ENCODE peak calls at places on chromosome 13, in ten cellular contexts. O is hypothalamus; M is HS-5; B is activated effector memory CD4-positive, alpha-beta T cell treated with Interleukin-2 at 50 U/mL for 16 hours; Y is activated CD4-positive, alpha-beta T cell treated with anti-CD3 and anti-CD28 coated beads for 48 hours; X is HT-29; A is fibroblast of villous mesenchyme; S is AG04450; L is GF-D8; E is tibial nerve. V is an unnamed sample.

GRCh38 chr13:34847751-34848150 is 94.3 kb upstream of the NBEA start:
- DNase-seq in O (no peak), M (no peak), B (no peak), Y (no peak), X (peak), A (no peak), S (no peak), L (no peak), E (no peak), V (no peak)

GRCh38 chr13:46116653-46117502 is 12.0 kb upstream of the CPB2 start:
- DNase-seq in O (no peak), M (no peak), B (no peak), Y (no peak), X (no peak), A (no peak), S (no peak), L (no peak), E (no peak), V (no peak)

GRCh38 chr13:19927117-19927734 is 31.3 kb upstream of the ZMYM2 start:
- DNase-seq in O (no peak), M (no peak), B (no peak), Y (no peak), X (peak), A (peak), S (no peak), L (no peak), E (peak), V (no peak)

GRCh38 chr13:99086149-99086868 is 108.4 kb upstream of the DOCK9 start:
- DNase-seq in O (peak), M (no peak), B (peak), Y (peak), X (peak), A (peak), S (no peak), L (no peak), E (peak), V (no peak)

GRCh38 chr13:36382030-36382429 is 35.8 kb upstream of the SPART start:
- DNase-seq in O (no peak), M (no peak), B (no peak), Y (no peak), X (no peak), A (no peak), S (no peak), L (no peak), E (no peak), V (no peak)

GRCh38 chr13:44758595-44759221 is 182.6 kb upstream of the TSC22D1 start:
- DNase-seq in O (no peak), M (peak), B (no peak), Y (peak), X (peak), A (peak), S (peak), L (no peak), E (no peak), V (no peak)

GRCh38 chr13:30126903-30127428 is 180.4 kb downstream of the KATNAL1 start:
- DNase-seq in O (no peak), M (no peak), B (no peak), Y (no peak), X (no peak), A (peak), S (no peak), L (no peak), E (no peak), V (no peak)

GRCh38 chr13:57634829-57635165 is 3.3 kb downstream of the PCDH17 start:
- DNase-seq in O (peak), M (no peak), B (no peak), Y (no peak), X (no peak), A (no peak), S (no peak), L (no peak), E (no peak), V (no peak)

GRCh38 chr13:88601949-88602348 is 930.8 kb downstream of the SLITRK5 start:
- DNase-seq in O (no peak), M (no peak), B (no peak), Y (no peak), X (no peak), A (no peak), S (no peak), L (no peak), E (no peak), V (no peak)

GRCh38 chr13:40456397-40456958 is 210.0 kb downstream of the FOXO1 start:
- DNase-seq in O (no peak), M (no peak), B (no peak), Y (no peak), X (no peak), A (no peak), S (no peak), L (no peak), E (no peak), V (no peak)

GRCh38 chr13:107866007-107866665 is 349.2 kb downstream of the LIG4 start:
- DNase-seq in O (peak), M (no peak), B (no peak), Y (peak), X (no peak), A (peak), S (no peak), L (no peak), E (no peak), V (no peak)

GRCh38 chr13:86464193-86464592 is 665.0 kb upstream of the SLITRK6 start:
- DNase-seq in O (no peak), M (no peak), B (no peak), Y (no peak), X (peak), A (no peak), S (no peak), L (no peak), E (no peak), V (no peak)

GRCh38 chr13:75959861-75960481 is 323.8 kb downstream of the LMO7 start:
- DNase-seq in O (no peak), M (no peak), B (no peak), Y (no peak), X (no peak), A (no peak), S (no peak), L (no peak), E (no peak), V (no peak)

GRCh38 chr13:51832471-51833152 is 12.4 kb downstream of the TMEM272 start:
- DNase-seq in O (no peak), M (no peak), B (no peak), Y (peak), X (peak), A (peak), S (no peak), L (peak), E (peak), V (no peak)

V was measured in breast epithelium.